ENCODE peak calls at places on chromosomes 6 and 20, in six cellular contexts. One of them, this sample, is unnamed.

GRCh38 chr6:12033770-12034169 is 21.7 kb downstream of the HIVEP1 start:
- DNase-seq in activated CD8-positive, alpha-beta T cell treated with anti-CD3 and anti-CD28 coated beads for 36 hours: no peak
- DNase-seq in endothelial cell: no peak
- DNase-seq in mucosa of descending colon: no peak
- DNase-seq in breast epithelium: no peak
- DNase-seq in HFF-Myc: no peak
- DNase-seq in this sample: no peak

GRCh38 chr20:52923123-52923543 is 49.0 kb upstream of the TSHZ2 start:
- DNase-seq in HFF-Myc: no peak
- DNase-seq in endothelial cell: no peak
- DNase-seq in mucosa of descending colon: no peak
- DNase-seq in breast epithelium: no peak
- DNase-seq in activated CD8-positive, alpha-beta T cell treated with anti-CD3 and anti-CD28 coated beads for 36 hours: no peak
- DNase-seq in this sample: no peak

GRCh38 chr6:38364127-38364526 is 275.6 kb downstream of the BTBD9 start:
- DNase-seq in mucosa of descending colon: no peak
- DNase-seq in activated CD8-positive, alpha-beta T cell treated with anti-CD3 and anti-CD28 coated beads for 36 hours: no peak
- DNase-seq in breast epithelium: no peak
- DNase-seq in endothelial cell: no peak
- DNase-seq in HFF-Myc: no peak
- DNase-seq in this sample: no peak

GRCh38 chr6:42375007-42375635 is 76.6 kb downstream of the TRERF1 start:
- DNase-seq in HFF-Myc: no peak
- DNase-seq in mucosa of descending colon: no peak
- DNase-seq in breast epithelium: no peak
- DNase-seq in activated CD8-positive, alpha-beta T cell treated with anti-CD3 and anti-CD28 coated beads for 36 hours: no peak
- DNase-seq in endothelial cell: no peak
- DNase-seq in this sample: no peak

GRCh38 chr6:157078326-157078725 is 245.0 kb downstream of the TMEM242 start:
- DNase-seq in mucosa of descending colon: no peak
- DNase-seq in activated CD8-positive, alpha-beta T cell treated with anti-CD3 and anti-CD28 coated beads for 36 hours: no peak
- DNase-seq in endothelial cell: no peak
- DNase-seq in breast epithelium: no peak
- DNase-seq in HFF-Myc: no peak
- DNase-seq in this sample: no peak

GRCh38 chr6:88920777-88921728 is 42.4 kb downstream of the RNGTT start:
- DNase-seq in HFF-Myc: no peak
- DNase-seq in breast epithelium: no peak
- DNase-seq in endothelial cell: no peak
- DNase-seq in activated CD8-positive, alpha-beta T cell treated with anti-CD3 and anti-CD28 coated beads for 36 hours: no peak
- DNase-seq in mucosa of descending colon: no peak
- DNase-seq in this sample: no peak

GRCh38 chr6:35178932-35179832 is 34.6 kb upstream of the SCUBE3 start:
- DNase-seq in endothelial cell: no peak
- DNase-seq in activated CD8-positive, alpha-beta T cell treated with anti-CD3 and anti-CD28 coated beads for 36 hours: no peak
- DNase-seq in mucosa of descending colon: no peak
- DNase-seq in breast epithelium: no peak
- DNase-seq in HFF-Myc: no peak
- DNase-seq in this sample: peak

GRCh38 chr6:95243091-95243490 is 334.2 kb upstream of the MANEA start:
- DNase-seq in breast epithelium: no peak
- DNase-seq in mucosa of descending colon: no peak
- DNase-seq in endothelial cell: no peak
- DNase-seq in activated CD8-positive, alpha-beta T cell treated with anti-CD3 and anti-CD28 coated beads for 36 hours: no peak
- DNase-seq in HFF-Myc: no peak
- DNase-seq in this sample: no peak

GRCh38 chr6:8639928-8640649 is 204.7 kb upstream of the SLC35B3 start:
- DNase-seq in HFF-Myc: no peak
- DNase-seq in activated CD8-positive, alpha-beta T cell treated with anti-CD3 and anti-CD28 coated beads for 36 hours: no peak
- DNase-seq in mucosa of descending colon: no peak
- DNase-seq in endothelial cell: no peak
- DNase-seq in breast epithelium: no peak
- DNase-seq in this sample: no peak

DNA sequence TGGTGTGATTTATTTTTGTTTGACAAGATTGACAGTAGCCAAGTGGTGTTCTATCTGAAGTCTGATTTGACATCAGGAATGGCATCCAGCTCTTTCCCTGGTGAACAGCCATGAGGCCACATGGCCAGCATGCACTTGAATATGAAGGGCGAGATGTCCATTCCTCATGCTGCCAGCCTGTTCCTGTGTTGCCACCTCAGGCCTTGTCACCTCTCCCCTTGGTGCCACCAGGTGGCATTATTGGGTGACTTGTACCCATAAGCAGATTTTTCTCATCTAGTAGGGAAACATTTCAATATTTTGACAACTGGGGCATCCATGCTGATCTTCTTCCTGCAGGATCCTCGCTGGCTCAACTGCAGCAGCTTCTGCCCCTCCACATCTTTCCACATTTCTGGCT is 199.1 kb downstream of the ERMARD start:
- DNase-seq in activated CD8-positive, alpha-beta T cell treated with anti-CD3 and anti-CD28 coated beads for 36 hours: peak
- DNase-seq in mucosa of descending colon: no peak
- DNase-seq in endothelial cell: no peak
- DNase-seq in HFF-Myc: no peak
- DNase-seq in breast epithelium: no peak
- DNase-seq in this sample: no peak
- TF ChIP-seq CTCF in activated CD8-positive, alpha-beta T cell treated with anti-CD3 and anti-CD28 coated beads for 36 hours: peak
- TF ChIP-seq CTCF in mucosa of descending colon: no peak
- TF ChIP-seq CTCF in endothelial cell: no peak
- TF ChIP-seq CTCF in HFF-Myc: no peak
- TF ChIP-seq CTCF in breast epithelium: peak
- TF ChIP-seq CTCF in this sample: no peak

DNA sequence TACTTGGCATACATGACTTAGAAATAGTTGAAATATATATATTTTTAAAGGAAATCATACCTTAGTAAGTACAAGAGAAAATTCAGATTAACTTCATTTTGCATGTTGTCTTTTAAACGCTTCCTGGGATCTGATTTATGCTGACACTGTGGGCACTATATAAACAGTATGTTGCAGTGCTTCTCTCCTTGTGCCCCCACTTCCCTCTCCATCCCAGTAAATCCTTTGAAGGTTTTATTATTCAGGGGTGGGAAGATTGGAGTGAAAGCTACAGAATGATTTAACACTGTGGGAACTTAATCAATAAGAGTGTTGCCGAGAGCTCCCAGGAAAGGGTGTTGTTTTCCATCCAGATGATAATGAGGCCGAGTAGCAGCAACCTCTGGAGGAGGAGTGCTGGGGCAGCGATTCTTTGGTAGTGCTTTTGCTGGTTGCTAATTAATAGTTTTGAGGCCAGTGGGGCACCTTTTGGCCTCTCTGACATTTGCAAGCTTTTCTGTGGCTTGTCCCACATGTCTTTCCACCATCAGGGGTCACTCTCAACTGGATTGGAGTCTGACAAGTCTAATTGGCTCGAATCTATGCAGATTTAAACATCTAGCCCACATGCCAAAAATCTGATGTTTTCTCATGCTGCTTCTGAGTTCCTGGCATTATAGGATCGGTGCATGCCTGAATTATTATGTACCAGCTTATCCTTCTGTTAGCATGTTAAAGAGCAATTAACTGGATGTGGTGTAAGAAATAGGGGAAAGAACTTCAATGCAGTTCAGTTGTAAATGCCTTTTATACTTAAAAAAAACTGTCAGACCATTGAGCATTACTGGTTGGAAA is 183.1 kb upstream of the MMS22L start:
- DNase-seq in mucosa of descending colon: no peak
- DNase-seq in endothelial cell: no peak
- DNase-seq in breast epithelium: no peak
- DNase-seq in activated CD8-positive, alpha-beta T cell treated with anti-CD3 and anti-CD28 coated beads for 36 hours: no peak
- DNase-seq in HFF-Myc: no peak
- DNase-seq in this sample: no peak
- TF ChIP-seq CTCF in mucosa of descending colon: no peak
- TF ChIP-seq CTCF in endothelial cell: no peak
- TF ChIP-seq CTCF in breast epithelium: no peak
- TF ChIP-seq CTCF in activated CD8-positive, alpha-beta T cell treated with anti-CD3 and anti-CD28 coated beads for 36 hours: no peak
- TF ChIP-seq CTCF in HFF-Myc: no peak
- TF ChIP-seq CTCF in this sample: no peak

DNA sequence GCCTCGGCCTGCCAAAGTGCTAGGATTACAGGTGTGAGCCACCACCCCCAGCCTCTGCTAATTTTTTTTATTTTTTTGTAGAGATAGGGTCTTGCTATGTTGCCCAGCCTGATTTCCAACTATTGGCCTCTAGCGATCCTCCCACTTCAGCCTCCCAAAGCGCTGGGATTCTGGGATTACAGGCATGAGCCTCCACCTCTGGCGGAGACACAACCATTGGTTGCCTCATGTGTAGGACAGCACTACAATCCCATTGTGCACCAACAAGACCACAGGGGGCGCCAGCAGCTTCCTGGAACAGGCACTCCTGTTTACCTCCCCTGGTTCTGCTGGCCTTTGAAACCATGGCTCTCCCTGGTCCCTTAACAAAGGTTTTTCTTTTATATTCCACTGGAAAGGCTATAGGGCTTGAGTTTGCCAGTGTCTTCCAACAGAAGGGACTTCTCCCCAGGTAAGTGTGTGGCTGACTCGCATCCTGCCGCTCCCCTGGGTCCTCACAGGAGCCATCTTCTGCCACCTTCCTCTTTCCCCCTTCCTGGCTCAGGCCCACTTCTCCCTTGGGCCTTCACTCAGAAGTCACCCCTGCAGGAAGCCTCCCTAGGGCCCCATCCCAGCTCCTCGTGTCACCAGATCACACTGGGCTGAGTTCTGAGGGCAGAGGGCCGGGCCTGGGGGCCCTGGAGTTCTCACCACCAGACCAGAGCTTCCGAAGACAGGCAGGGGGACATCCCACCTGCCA is 39.2 kb upstream of the TLDC2 start:
- DNase-seq in endothelial cell: peak
- DNase-seq in activated CD8-positive, alpha-beta T cell treated with anti-CD3 and anti-CD28 coated beads for 36 hours: peak
- DNase-seq in breast epithelium: no peak
- DNase-seq in mucosa of descending colon: peak
- DNase-seq in HFF-Myc: no peak
- DNase-seq in this sample: peak
- TF ChIP-seq CTCF in endothelial cell: peak
- TF ChIP-seq CTCF in activated CD8-positive, alpha-beta T cell treated with anti-CD3 and anti-CD28 coated beads for 36 hours: peak
- TF ChIP-seq CTCF in breast epithelium: no peak
- TF ChIP-seq CTCF in mucosa of descending colon: peak
- TF ChIP-seq CTCF in HFF-Myc: peak
- TF ChIP-seq CTCF in this sample: peak

GRCh38 chr6:170038717-170039116 is 252.2 kb downstream of the DLL1 start:
- DNase-seq in HFF-Myc: no peak
- DNase-seq in activated CD8-positive, alpha-beta T cell treated with anti-CD3 and anti-CD28 coated beads for 36 hours: no peak
- DNase-seq in endothelial cell: no peak
- DNase-seq in breast epithelium: peak
- DNase-seq in mucosa of descending colon: no peak
- DNase-seq in this sample: no peak

GRCh38 chr6:170038251-170038650 is 252.6 kb downstream of the DLL1 start:
- DNase-seq in activated CD8-positive, alpha-beta T cell treated with anti-CD3 and anti-CD28 coated beads for 36 hours: no peak
- DNase-seq in endothelial cell: no peak
- DNase-seq in mucosa of descending colon: no peak
- DNase-seq in breast epithelium: peak
- DNase-seq in HFF-Myc: no peak
- DNase-seq in this sample: no peak

GRCh38 chr6:170035896-170036295 is 255.0 kb downstream of the DLL1 start:
- DNase-seq in activated CD8-positive, alpha-beta T cell treated with anti-CD3 and anti-CD28 coated beads for 36 hours: no peak
- DNase-seq in HFF-Myc: no peak
- DNase-seq in mucosa of descending colon: no peak
- DNase-seq in breast epithelium: peak
- DNase-seq in endothelial cell: no peak
- DNase-seq in this sample: no peak

GRCh38 chr6:170037541-170038250 is 253.2 kb downstream of the DLL1 start:
- DNase-seq in endothelial cell: no peak
- DNase-seq in activated CD8-positive, alpha-beta T cell treated with anti-CD3 and anti-CD28 coated beads for 36 hours: no peak
- DNase-seq in mucosa of descending colon: no peak
- DNase-seq in HFF-Myc: no peak
- DNase-seq in breast epithelium: peak
- DNase-seq in this sample: no peak

DNA sequence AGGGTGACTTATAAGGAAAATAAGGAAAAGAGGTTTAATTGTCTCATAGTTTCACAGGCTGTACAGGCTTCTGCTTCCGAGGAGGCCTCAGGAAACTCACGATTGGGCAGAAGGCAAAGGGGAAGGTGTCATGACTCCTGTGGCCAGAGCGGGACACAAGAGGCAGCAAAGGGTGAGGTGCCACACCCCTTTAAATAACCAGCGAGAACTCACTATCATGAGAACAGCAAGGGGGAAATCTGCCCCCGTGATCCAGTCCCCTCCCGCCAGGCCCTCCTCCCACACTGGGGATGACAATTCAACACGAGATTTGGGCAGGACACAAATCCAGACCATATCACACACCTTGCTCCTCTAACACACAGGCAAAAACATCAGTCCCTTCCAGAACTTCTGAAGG is 254.0 kb downstream of the DLL1 start:
- DNase-seq in breast epithelium: no peak
- DNase-seq in HFF-Myc: no peak
- DNase-seq in endothelial cell: no peak
- DNase-seq in activated CD8-positive, alpha-beta T cell treated with anti-CD3 and anti-CD28 coated beads for 36 hours: no peak
- DNase-seq in mucosa of descending colon: no peak
- DNase-seq in this sample: no peak
- TF ChIP-seq CTCF in breast epithelium: no peak
- TF ChIP-seq CTCF in HFF-Myc: no peak
- TF ChIP-seq CTCF in endothelial cell: no peak
- TF ChIP-seq CTCF in activated CD8-positive, alpha-beta T cell treated with anti-CD3 and anti-CD28 coated beads for 36 hours: no peak
- TF ChIP-seq CTCF in mucosa of descending colon: no peak
- TF ChIP-seq CTCF in this sample: no peak

DNA sequence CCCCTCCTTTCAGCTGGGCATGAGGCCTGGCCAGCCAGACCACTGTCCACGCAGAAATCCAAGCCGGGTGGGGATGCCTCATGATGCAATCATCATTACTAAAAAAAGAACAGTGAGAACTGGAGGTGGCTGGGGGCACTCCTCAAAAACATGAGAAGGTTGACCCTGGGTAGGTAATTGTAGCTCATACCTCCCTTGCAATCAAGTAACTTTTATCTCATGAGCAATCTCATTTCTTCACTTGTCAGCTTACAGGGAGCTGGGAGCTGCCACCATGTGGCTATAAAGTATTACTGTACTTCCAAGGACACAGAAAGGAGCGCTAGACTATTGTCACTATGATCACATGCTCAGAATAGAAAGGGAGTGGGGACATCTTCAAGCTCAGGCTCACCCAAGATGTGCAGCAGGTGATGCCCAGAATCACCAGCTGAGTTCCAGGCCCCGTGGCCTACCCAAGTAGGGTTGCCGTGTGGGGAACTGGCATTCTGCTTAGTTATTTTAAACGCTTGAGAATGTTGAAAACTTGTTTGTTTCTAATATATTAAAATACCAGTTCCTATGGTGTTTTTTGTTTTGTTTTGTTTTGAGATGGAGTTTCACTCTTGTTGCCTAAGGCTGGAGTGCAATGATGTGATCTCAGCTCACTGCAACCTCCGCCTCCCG is 3.0 kb upstream of the CDH26 start:
- DNase-seq in HFF-Myc: no peak
- DNase-seq in endothelial cell: no peak
- DNase-seq in breast epithelium: no peak
- DNase-seq in activated CD8-positive, alpha-beta T cell treated with anti-CD3 and anti-CD28 coated beads for 36 hours: no peak
- DNase-seq in mucosa of descending colon: no peak
- DNase-seq in this sample: no peak
- TF ChIP-seq CTCF in HFF-Myc: no peak
- TF ChIP-seq CTCF in endothelial cell: peak
- TF ChIP-seq CTCF in breast epithelium: no peak
- TF ChIP-seq CTCF in activated CD8-positive, alpha-beta T cell treated with anti-CD3 and anti-CD28 coated beads for 36 hours: no peak
- TF ChIP-seq CTCF in mucosa of descending colon: no peak
- TF ChIP-seq CTCF in this sample: no peak

GRCh38 chr20:62352402-62353288 is 14.5 kb downstream of the LAMA5 start:
- DNase-seq in HFF-Myc: no peak
- DNase-seq in breast epithelium: peak
- DNase-seq in endothelial cell: no peak
- DNase-seq in mucosa of descending colon: no peak
- DNase-seq in activated CD8-positive, alpha-beta T cell treated with anti-CD3 and anti-CD28 coated beads for 36 hours: no peak
- DNase-seq in this sample: no peak
- TF ChIP-seq CTCF in HFF-Myc: no peak
- TF ChIP-seq CTCF in breast epithelium: peak
- TF ChIP-seq CTCF in endothelial cell: no peak
- TF ChIP-seq CTCF in mucosa of descending colon: no peak
- TF ChIP-seq CTCF in activated CD8-positive, alpha-beta T cell treated with anti-CD3 and anti-CD28 coated beads for 36 hours: no peak
- TF ChIP-seq CTCF in this sample: no peak

This sample was measured in GM20000.